ENCODE peak calls at places on chromosomes 12 and 14, in four cellular contexts. E is cardiac muscle cell, T is ovary, P is left ventricle myocardium inferior. F is an unnamed sample. For H3K4me1, the result is how much of the 10 kb centered on the place peaks cover.

GRCh38 chr12:28569698-28570411 is 379.6 kb downstream of the CCDC91 start:
- DNase-seq in E (peak), T (no peak), P (no peak), F (no peak)

GRCh38 chr12:57694459-57695019 is 607 bp downstream of the OS9 start:
- DNase-seq in E (peak), T (peak), P (no peak), F (no peak)

GRCh38 chr14:68922201-68922613 is 56.9 kb downstream of the ACTN1 start:
- DNase-seq in E (no peak), T (no peak), P (no peak), F (peak)

GRCh38 chr14:95319312-95320075 is at the start of gene CLMN:
- DNase-seq in E (peak), T (peak), P (peak), F (peak)

GRCh38 chr14:60707858-60708257 is 16.3 kb downstream of the SIX4 start:
- DNase-seq in E (no peak), T (no peak), P (no peak), F (no peak)

GRCh38 chr12:108772247-108772646 is 40.9 kb upstream of the CORO1C start:
- DNase-seq in E (no peak), T (no peak), P (peak), F (peak)

GRCh38 chr12:51922762-51923505 is 15.6 kb downstream of the ACVRL1 start:
- DNase-seq in E (peak), T (no peak), P (no peak), F (peak)

GRCh38 chr14:104385189-104386135 is 194.1 kb upstream of the C14orf180 start:
- DNase-seq in E (no peak), T (peak), P (no peak), F (no peak)

GRCh38 chr14:105852378-105853088 is 326.1 kb downstream of the TMEM121 start:
- DNase-seq in E (no peak), T (peak), P (no peak), F (no peak)

GRCh38 chr14:38867561-38868150 is 235.4 kb downstream of the SEC23A start:
- DNase-seq in E (peak), T (peak), P (peak), F (peak)

GRCh38 chr14:92994131-92994676 is 71.3 kb downstream of the CHGA start:
- DNase-seq in E (no peak), T (no peak), P (no peak), F (no peak)

GRCh38 chr14:84445486-84445885 is 1084.5 kb upstream of the FLRT2 start:
- DNase-seq in E (no peak), T (no peak), P (no peak), F (no peak)

GRCh38 chr12:12836571-12836970 is 23.4 kb downstream of the DDX47 start:
- DNase-seq in E (no peak), T (no peak), P (no peak), F (no peak)

GRCh38 chr12:41286426-41286825 is 98.3 kb downstream of the PDZRN4 start:
- DNase-seq in E (no peak), T (no peak), P (no peak), F (no peak)

GRCh38 chr12:62434504-62435336 is 31.9 kb upstream of the MON2 start:
- DNase-seq in E (no peak), T (no peak), P (no peak), F (no peak)

GRCh38 chr12:30500532-30500931 is 195.1 kb downstream of the IPO8 start:
- DNase-seq in E (no peak), T (no peak), P (no peak), F (no peak)

GRCh38 chr12:110993425-110993824 is 73.0 kb upstream of the MYL2 start:
- DNase-seq in E (no peak), T (no peak), P (no peak), F (no peak)

GRCh38 chr12:120369476-120370342 is 745 bp upstream of the MSI1 start:
- DNase-seq in E (no peak), T (no peak), P (no peak), F (no peak)

GRCh38 chr14:31941487-31941886 is 135.6 kb upstream of the ARHGAP5 start:
- DNase-seq in E (no peak), T (no peak), P (no peak), F (no peak)

GRCh38 chr12:3644103-3644502 is 108.8 kb downstream of the CRACR2A start:
- DNase-seq in E (no peak), T (no peak), P (no peak), F (no peak)

GRCh38 chr12:92898755-92899154 is 30.3 kb downstream of the EEA1 start:
- DNase-seq in E (peak), T (no peak), P (no peak), F (no peak)

GRCh38 chr14:103519043-103519836 is 3.4 kb downstream of the CKB start:
- DNase-seq in E (peak), T (no peak), P (peak), F (no peak)

GRCh38 chr14:21308479-21309237 is 28.8 kb downstream of the RPGRIP1 start:
- DNase-seq in E (peak), T (peak), P (peak), F (peak)

GRCh38 chr14:31893156-31893813 is 183.8 kb upstream of the ARHGAP5 start:
- DNase-seq in E (peak), T (no peak), P (no peak), F (no peak)

GRCh38 chr14:83347874-83348273 is 1814.2 kb upstream of the SEL1L start:
- DNase-seq in E (no peak), T (no peak), P (no peak), F (no peak)

GRCh38 chr12:49019435-49020317 is 1.1 kb upstream of the PRKAG1 start:
- DNase-seq in E (peak), T (peak), P (no peak), F (no peak)

GRCh38 chr12:11718768-11719253 is 69.3 kb downstream of the ETV6 start:
- DNase-seq in E (no peak), T (no peak), P (no peak), F (no peak)

GRCh38 chr12:51590347-51591019 is 550 bp upstream of the SCN8A start:
- DNase-seq in E (peak), T (peak), P (peak), F (peak)

GRCh38 chr12:21773263-21773741 is 1.2 kb downstream of the KCNJ8 start:
- DNase-seq in E (peak), T (peak), P (peak), F (peak)

GRCh38 chr14:100468557-100468956 is 118.7 kb downstream of the BEGAIN start:
- DNase-seq in E (no peak), T (no peak), P (no peak), F (no peak)

GRCh38 chr14:24673534-24674203 is 39.7 kb upstream of the GZMB start:
- DNase-seq in E (no peak), T (no peak), P (no peak), F (no peak)

GRCh38 chr12:57089259-57090245 is 638 bp downstream of the NAB2 start:
- DNase-seq in E (peak), T (peak), P (peak), F (peak)

GRCh38 chr12:104360988-104361707 is 57.6 kb downstream of the EID3 start:
- DNase-seq in E (peak), T (no peak), P (no peak), F (no peak)

GRCh38 chr12:65885312-65885711 is 61.0 kb downstream of the HMGA2 start:
- DNase-seq in E (peak), T (no peak), P (no peak), F (no peak)
- H3K27ac ChIP-seq in E (no peak), T (peak), P (no peak), F (no peak)

GRCh38 chr12:507261-507853 is 47.6 kb downstream of the B4GALNT3 start:
- DNase-seq in E (no peak), T (no peak), P (no peak), F (no peak)
- H3K4me1 ChIP-seq in E (under half), T (under half), P (half or more), F (under half)

GRCh38 chr12:89949457-89950195 is 241.0 kb upstream of the ATP2B1 start:
- DNase-seq in E (peak), T (peak), P (no peak), F (no peak)
- TF ChIP-seq CTCF in E (peak), T (no peak), P (peak), F (no peak)

GRCh38 chr12:121983546-121984205 is 38.0 kb upstream of the BCL7A start:
- DNase-seq in E (peak), T (no peak), P (no peak), F (no peak)
- H3K27ac ChIP-seq in E (no peak), T (no peak), P (no peak), F (no peak)

GRCh38 chr12:98684199-98684598 is 39.1 kb downstream of the APAF1 start:
- DNase-seq in E (no peak), T (no peak), P (no peak), F (no peak)

GRCh38 chr12:98686603-98687002 is 41.5 kb downstream of the APAF1 start:
- DNase-seq in E (no peak), T (no peak), P (no peak), F (no peak)
- H3K4me1 ChIP-seq in E (under half), T (under half), P (under half), F (under half)

F was measured in psoas muscle.